ENCODE peak calls at places on chromosomes 13 and 19, in seven cellular contexts. One of them, this sample, is unnamed.

GRCh38 chr13:82803341-82803740 is 1078.9 kb downstream of the SLITRK1 start:
- DNase-seq in suprapubic skin: no peak
- DNase-seq in H1: no peak
- DNase-seq in transverse colon: no peak
- DNase-seq in upper lobe of left lung: no peak
- DNase-seq in endothelial cell of umbilical vein: no peak
- DNase-seq in breast epithelium: no peak
- DNase-seq in this sample: no peak

GRCh38 chr13:20903164-20903475 is 574 bp upstream of the XPO4 start:
- DNase-seq in suprapubic skin: no peak
- DNase-seq in H1: no peak
- DNase-seq in transverse colon: no peak
- DNase-seq in upper lobe of left lung: no peak
- DNase-seq in endothelial cell of umbilical vein: no peak
- DNase-seq in breast epithelium: no peak
- DNase-seq in this sample: no peak

GRCh38 chr19:17075860-17076538 is 422 bp downstream of the MYO9B start:
- DNase-seq in suprapubic skin: peak; percentile 85
- DNase-seq in H1: no peak
- DNase-seq in transverse colon: peak; percentile 51
- DNase-seq in upper lobe of left lung: peak; percentile 45
- DNase-seq in endothelial cell of umbilical vein: peak; percentile 51
- DNase-seq in breast epithelium: no peak
- DNase-seq in this sample: peak; percentile 92

GRCh38 chr13:25352230-25352629 is 19.5 kb upstream of the ATP8A2 start:
- DNase-seq in suprapubic skin: no peak
- DNase-seq in H1: no peak
- DNase-seq in transverse colon: no peak
- DNase-seq in upper lobe of left lung: no peak
- DNase-seq in endothelial cell of umbilical vein: no peak
- DNase-seq in breast epithelium: no peak
- DNase-seq in this sample: no peak

GRCh38 chr19:52941941-52942370 is 18.7 kb upstream of the ZNF888 start:
- DNase-seq in suprapubic skin: peak; percentile 77
- DNase-seq in H1: no peak
- DNase-seq in transverse colon: peak; percentile 36
- DNase-seq in upper lobe of left lung: no peak
- DNase-seq in endothelial cell of umbilical vein: peak; percentile 56
- DNase-seq in breast epithelium: no peak
- DNase-seq in this sample: peak; percentile 85

GRCh38 chr19:4556574-4557185 is 2.8 kb downstream of the SEMA6B start:
- DNase-seq in suprapubic skin: no peak
- DNase-seq in H1: no peak
- DNase-seq in transverse colon: peak; percentile 49
- DNase-seq in upper lobe of left lung: no peak
- DNase-seq in endothelial cell of umbilical vein: peak; percentile 43
- DNase-seq in breast epithelium: no peak
- DNase-seq in this sample: no peak

GRCh38 chr13:26051231-26052135 is at the start of gene SHISA2:
- DNase-seq in suprapubic skin: no peak
- DNase-seq in H1: peak; percentile 43
- DNase-seq in transverse colon: no peak
- DNase-seq in upper lobe of left lung: peak; percentile 43
- DNase-seq in endothelial cell of umbilical vein: peak; percentile 69
- DNase-seq in breast epithelium: no peak
- DNase-seq in this sample: no peak

GRCh38 chr13:20702945-20703784 is at the start of gene IL17D:
- DNase-seq in suprapubic skin: no peak
- DNase-seq in H1: no peak
- DNase-seq in transverse colon: peak; percentile 43
- DNase-seq in upper lobe of left lung: no peak
- DNase-seq in endothelial cell of umbilical vein: peak; percentile 42
- DNase-seq in breast epithelium: no peak
- DNase-seq in this sample: peak; percentile 85

GRCh38 chr19:3669134-3669436 is 31.2 kb downstream of the PIP5K1C start:
- DNase-seq in suprapubic skin: no peak
- DNase-seq in H1: no peak
- DNase-seq in transverse colon: no peak
- DNase-seq in upper lobe of left lung: no peak
- DNase-seq in endothelial cell of umbilical vein: no peak
- DNase-seq in breast epithelium: no peak
- DNase-seq in this sample: no peak

GRCh38 chr19:55080121-55080914 is 4.6 kb downstream of the EPS8L1 start:
- DNase-seq in suprapubic skin: no peak
- DNase-seq in H1: no peak
- DNase-seq in transverse colon: peak; percentile 91
- DNase-seq in upper lobe of left lung: peak; percentile 77
- DNase-seq in endothelial cell of umbilical vein: peak; percentile 47
- DNase-seq in breast epithelium: peak; percentile 77
- DNase-seq in this sample: peak; percentile 91

GRCh38 chr13:49681837-49682236 is 9.4 kb downstream of the EBPL start:
- DNase-seq in suprapubic skin: no peak
- DNase-seq in H1: no peak
- DNase-seq in transverse colon: no peak
- DNase-seq in upper lobe of left lung: no peak
- DNase-seq in endothelial cell of umbilical vein: no peak
- DNase-seq in breast epithelium: no peak
- DNase-seq in this sample: no peak

GRCh38 chr19:33436360-33437345 is 63.1 kb downstream of the CEBPG start:
- DNase-seq in suprapubic skin: no peak
- DNase-seq in H1: no peak
- DNase-seq in transverse colon: no peak
- DNase-seq in upper lobe of left lung: no peak
- DNase-seq in endothelial cell of umbilical vein: no peak
- DNase-seq in breast epithelium: peak; percentile 33
- DNase-seq in this sample: peak; percentile 67

GRCh38 chr13:100341327-100341726 is 247.3 kb downstream of the GGACT start:
- DNase-seq in suprapubic skin: no peak
- DNase-seq in H1: no peak
- DNase-seq in transverse colon: no peak
- DNase-seq in upper lobe of left lung: no peak
- DNase-seq in endothelial cell of umbilical vein: no peak
- DNase-seq in breast epithelium: no peak
- DNase-seq in this sample: no peak

GRCh38 chr13:20037908-20038307 is 79.4 kb downstream of the ZMYM2 start:
- DNase-seq in suprapubic skin: no peak
- DNase-seq in H1: no peak
- DNase-seq in transverse colon: no peak
- DNase-seq in upper lobe of left lung: no peak
- DNase-seq in endothelial cell of umbilical vein: no peak
- DNase-seq in breast epithelium: no peak
- DNase-seq in this sample: no peak

GRCh38 chr13:38979891-38980627 is 10.6 kb downstream of the STOML3 start:
- DNase-seq in suprapubic skin: no peak
- DNase-seq in H1: no peak
- DNase-seq in transverse colon: peak; percentile 13
- DNase-seq in upper lobe of left lung: no peak
- DNase-seq in endothelial cell of umbilical vein: no peak
- DNase-seq in breast epithelium: no peak
- DNase-seq in this sample: no peak

GRCh38 chr13:68745517-68745916 is 1362.1 kb upstream of the ATXN8OS start:
- DNase-seq in suprapubic skin: no peak
- DNase-seq in H1: no peak
- DNase-seq in transverse colon: no peak
- DNase-seq in upper lobe of left lung: no peak
- DNase-seq in endothelial cell of umbilical vein: no peak
- DNase-seq in breast epithelium: no peak
- DNase-seq in this sample: no peak

GRCh38 chr13:43301341-43301969 is 278.1 kb downstream of the DNAJC15 start:
- DNase-seq in suprapubic skin: no peak
- DNase-seq in H1: no peak
- DNase-seq in transverse colon: no peak
- DNase-seq in upper lobe of left lung: no peak
- DNase-seq in endothelial cell of umbilical vein: peak; percentile 36
- DNase-seq in breast epithelium: no peak
- DNase-seq in this sample: no peak

GRCh38 chr19:16814526-16815100 is 14.6 kb upstream of the SIN3B start:
- DNase-seq in suprapubic skin: no peak
- DNase-seq in H1: no peak
- DNase-seq in transverse colon: no peak
- DNase-seq in upper lobe of left lung: no peak
- DNase-seq in endothelial cell of umbilical vein: no peak
- DNase-seq in breast epithelium: no peak
- DNase-seq in this sample: no peak

GRCh38 chr13:111604087-111604486 is 283.6 kb downstream of the TEX29 start:
- DNase-seq in suprapubic skin: peak; percentile 59
- DNase-seq in H1: no peak
- DNase-seq in transverse colon: no peak
- DNase-seq in upper lobe of left lung: no peak
- DNase-seq in endothelial cell of umbilical vein: no peak
- DNase-seq in breast epithelium: no peak
- DNase-seq in this sample: peak; percentile 10

GRCh38 chr19:57377498-57378146 is 12.0 kb upstream of the ZNF548 start:
- DNase-seq in suprapubic skin: no peak
- DNase-seq in H1: no peak
- DNase-seq in transverse colon: no peak
- DNase-seq in upper lobe of left lung: no peak
- DNase-seq in endothelial cell of umbilical vein: no peak
- DNase-seq in breast epithelium: no peak
- DNase-seq in this sample: no peak

GRCh38 chr13:42807236-42807635 is 25.9 kb downstream of the FAM216B start:
- DNase-seq in suprapubic skin: no peak
- DNase-seq in H1: no peak
- DNase-seq in transverse colon: no peak
- DNase-seq in upper lobe of left lung: no peak
- DNase-seq in endothelial cell of umbilical vein: no peak
- DNase-seq in breast epithelium: no peak
- DNase-seq in this sample: no peak

GRCh38 chr13:114311908-114312307 is 2.4 kb upstream of the CHAMP1 start:
- DNase-seq in suprapubic skin: no peak
- DNase-seq in H1: no peak
- DNase-seq in transverse colon: no peak
- DNase-seq in upper lobe of left lung: no peak
- DNase-seq in endothelial cell of umbilical vein: no peak
- DNase-seq in breast epithelium: no peak
- DNase-seq in this sample: no peak

GRCh38 chr19:35031072-35031881 is 1.0 kb downstream of the SCN1B start:
- DNase-seq in suprapubic skin: no peak
- DNase-seq in H1: no peak
- DNase-seq in transverse colon: no peak
- DNase-seq in upper lobe of left lung: no peak
- DNase-seq in endothelial cell of umbilical vein: no peak
- DNase-seq in breast epithelium: no peak
- DNase-seq in this sample: no peak

GRCh38 chr19:35027851-35028599 is 2.2 kb upstream of the SCN1B start:
- DNase-seq in suprapubic skin: no peak
- DNase-seq in H1: no peak
- DNase-seq in transverse colon: no peak
- DNase-seq in upper lobe of left lung: no peak
- DNase-seq in endothelial cell of umbilical vein: no peak
- DNase-seq in breast epithelium: no peak
- DNase-seq in this sample: no peak

GRCh38 chr19:35032356-35032865 is 2.1 kb downstream of the SCN1B start:
- DNase-seq in suprapubic skin: no peak
- DNase-seq in H1: no peak
- DNase-seq in transverse colon: no peak
- DNase-seq in upper lobe of left lung: no peak
- DNase-seq in endothelial cell of umbilical vein: no peak
- DNase-seq in breast epithelium: no peak
- DNase-seq in this sample: no peak

GRCh38 chr19:35030257-35031071 is at the start of gene SCN1B:
- DNase-seq in suprapubic skin: no peak
- DNase-seq in H1: no peak
- DNase-seq in transverse colon: peak; percentile 46
- DNase-seq in upper lobe of left lung: peak; percentile 62
- DNase-seq in endothelial cell of umbilical vein: peak; percentile 51
- DNase-seq in breast epithelium: no peak
- DNase-seq in this sample: peak; percentile 83

GRCh38 chr19:35029737-35030256 is 473 bp upstream of the SCN1B start:
- DNase-seq in suprapubic skin: no peak
- DNase-seq in H1: no peak
- DNase-seq in transverse colon: no peak
- DNase-seq in upper lobe of left lung: no peak
- DNase-seq in endothelial cell of umbilical vein: peak; percentile 31
- DNase-seq in breast epithelium: no peak
- DNase-seq in this sample: no peak
- TF ChIP-seq POLR2AphosphoS5 in suprapubic skin: no peak
- TF ChIP-seq POLR2AphosphoS5 in H1: peak; percentile 76
- TF ChIP-seq POLR2AphosphoS5 in transverse colon: no peak
- TF ChIP-seq POLR2AphosphoS5 in upper lobe of left lung: no peak
- TF ChIP-seq POLR2AphosphoS5 in endothelial cell of umbilical vein: peak; percentile 36
- TF ChIP-seq POLR2AphosphoS5 in breast epithelium: no peak
- TF ChIP-seq POLR2AphosphoS5 in this sample: no peak

DNA sequence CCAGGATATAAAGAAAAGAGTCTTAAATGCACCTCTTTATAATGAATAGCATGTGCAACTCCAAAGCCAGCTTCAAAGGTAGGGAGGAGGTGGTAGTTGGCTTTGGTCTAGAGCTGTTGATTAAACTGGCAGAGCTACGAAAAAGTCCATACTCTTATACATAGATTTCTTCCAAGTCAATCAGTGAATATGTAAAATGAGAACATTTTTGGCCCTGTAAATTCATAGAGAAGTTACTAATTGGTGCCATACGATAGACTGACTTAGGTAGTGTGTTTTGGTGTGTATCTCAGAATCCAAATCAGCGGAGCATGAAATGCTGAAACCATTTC is 17.2 kb upstream of the DPY19L3 start:
- DNase-seq in suprapubic skin: no peak
- DNase-seq in H1: no peak
- DNase-seq in transverse colon: no peak
- DNase-seq in upper lobe of left lung: no peak
- DNase-seq in endothelial cell of umbilical vein: no peak
- DNase-seq in breast epithelium: no peak
- DNase-seq in this sample: no peak
- H3K27me3 ChIP-seq in suprapubic skin: no peaks in the 10 kb centered on the region
- H3K27me3 ChIP-seq in H1: no peaks in the 10 kb centered on the region
- H3K27me3 ChIP-seq in transverse colon: no peaks in the 10 kb centered on the region
- H3K27me3 ChIP-seq in upper lobe of left lung: no peaks in the 10 kb centered on the region
- H3K27me3 ChIP-seq in endothelial cell of umbilical vein: no peaks in the 10 kb centered on the region
- H3K27me3 ChIP-seq in breast epithelium: no peaks in the 10 kb centered on the region
- H3K27me3 ChIP-seq in this sample: no peaks in the 10 kb centered on the region

GRCh38 chr19:39398297-39398864 is 7.2 kb downstream of the MED29 start:
- DNase-seq in suprapubic skin: peak; percentile 92
- DNase-seq in H1: no peak
- DNase-seq in transverse colon: peak; percentile 89
- DNase-seq in upper lobe of left lung: peak; percentile 89
- DNase-seq in endothelial cell of umbilical vein: no peak
- DNase-seq in breast epithelium: no peak
- DNase-seq in this sample: peak; percentile 95
- TF ChIP-seq POLR2AphosphoS5 in suprapubic skin: peak; percentile 25
- TF ChIP-seq POLR2AphosphoS5 in H1: no peak
- TF ChIP-seq POLR2AphosphoS5 in transverse colon: peak; percentile 35
- TF ChIP-seq POLR2AphosphoS5 in upper lobe of left lung: peak; percentile 74
- TF ChIP-seq POLR2AphosphoS5 in endothelial cell of umbilical vein: no peak
- TF ChIP-seq POLR2AphosphoS5 in breast epithelium: peak; percentile 43
- TF ChIP-seq POLR2AphosphoS5 in this sample: peak; percentile 87

DNA sequence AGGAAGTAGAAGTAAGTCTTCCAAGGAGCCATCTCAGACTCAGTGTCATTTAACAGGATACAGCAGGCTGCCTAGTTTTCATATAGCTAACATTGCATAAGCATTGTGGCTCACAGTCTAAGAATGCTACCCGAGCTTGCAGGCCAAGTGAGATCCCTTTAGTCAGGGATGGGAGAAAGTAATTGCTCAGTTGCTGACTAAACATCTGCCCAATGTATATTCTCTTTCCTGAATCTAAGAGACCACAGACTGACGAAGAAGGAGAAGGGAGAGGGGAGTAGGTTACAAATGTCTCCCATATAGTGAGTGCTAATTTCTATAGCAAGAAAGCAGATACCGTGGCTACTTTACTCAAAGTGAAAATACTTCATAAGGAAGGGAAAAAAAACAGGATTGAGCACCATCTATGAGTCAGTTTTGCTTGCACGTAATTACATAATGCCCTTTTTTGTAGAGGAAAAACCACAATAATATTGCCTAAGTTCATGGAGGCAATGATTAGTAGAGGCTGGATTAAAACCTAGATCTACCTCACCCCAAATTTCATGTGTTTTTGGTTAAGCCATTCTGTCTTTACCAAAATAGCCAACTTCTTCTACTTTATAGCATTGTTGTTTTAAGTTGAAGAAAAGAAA is 454.0 kb downstream of the COG6 start:
- DNase-seq in suprapubic skin: no peak
- DNase-seq in H1: no peak
- DNase-seq in transverse colon: no peak
- DNase-seq in upper lobe of left lung: no peak
- DNase-seq in endothelial cell of umbilical vein: no peak
- DNase-seq in breast epithelium: no peak
- DNase-seq in this sample: no peak
- H3K27me3 ChIP-seq in suprapubic skin: no peaks in the 10 kb centered on the region
- H3K27me3 ChIP-seq in H1: no peaks in the 10 kb centered on the region
- H3K27me3 ChIP-seq in transverse colon: no peaks in the 10 kb centered on the region
- H3K27me3 ChIP-seq in upper lobe of left lung: no peaks in the 10 kb centered on the region
- H3K27me3 ChIP-seq in endothelial cell of umbilical vein: no peaks in the 10 kb centered on the region
- H3K27me3 ChIP-seq in breast epithelium: no peaks in the 10 kb centered on the region
- H3K27me3 ChIP-seq in this sample: no peaks in the 10 kb centered on the region

This sample was measured in spleen.